ENCODE peak calls at places on chromosomes 4 and X, in seven cellular contexts. R, G, L, S, D, K and M are unnamed samples.
A peak's percentile ranks its signal among the peaks of the same experiment; 100 is the strongest.

GRCh38 chr4:10872833-10873517 is 188.4 kb upstream of the CLNK start:
- DNase-seq in R (no peak), G (no peak), L (no peak), S (no peak), D (no peak), K (no peak), M (no peak)

GRCh38 chr4:12689457-12689856 is 794.7 kb downstream of the RAB28 start:
- DNase-seq in R (no peak), G (no peak), L (no peak), S (no peak), D (no peak), K (no peak), M (no peak)

GRCh38 chrX:111009256-111009655 is 86.7 kb upstream of the PAK3 start:
- DNase-seq in R (no peak), G (no peak), L (no peak), S (no peak), D (no peak), K (no peak), M (no peak)

GRCh38 chr4:20462426-20463175 is 210.9 kb downstream of the SLIT2 start:
- DNase-seq in R (peak; percentile 20), G (no peak), L (no peak), S (no peak), D (no peak), K (no peak), M (no peak)

GRCh38 chr4:152606800-152607577 is 71.1 kb upstream of the FBXW7 start:
- DNase-seq in R (peak; percentile 18), G (no peak), L (peak; percentile 51), S (no peak), D (no peak), K (no peak), M (no peak)

GRCh38 chr4:16752150-16752549 is 146.3 kb downstream of the LDB2 start:
- DNase-seq in R (no peak), G (no peak), L (peak; percentile 17), S (no peak), D (no peak), K (no peak), M (no peak)

GRCh38 chr4:151962138-151962845 is 201.5 kb upstream of the GATB start:
- DNase-seq in R (no peak), G (no peak), L (no peak), S (no peak), D (no peak), K (no peak), M (no peak)

GRCh38 chr4:177728361-177729152 is 286.3 kb upstream of the AGA start:
- DNase-seq in R (no peak), G (no peak), L (peak; percentile 2), S (peak; percentile 75), D (no peak), K (no peak), M (no peak)

GRCh38 chr4:68630371-68630770 is 40.1 kb downstream of the UGT2B15 start:
- DNase-seq in R (no peak), G (no peak), L (no peak), S (no peak), D (no peak), K (no peak), M (no peak)

GRCh38 chr4:54402880-54403503 is 173.9 kb downstream of the PDGFRA start:
- DNase-seq in R (no peak), G (no peak), L (peak; percentile 62), S (no peak), D (no peak), K (no peak), M (no peak)

GRCh38 chr4:111501946-111502345 is 643.3 kb upstream of the FAM241A start:
- DNase-seq in R (no peak), G (no peak), L (no peak), S (no peak), D (no peak), K (no peak), M (no peak)

GRCh38 chrX:44071847-44072545 is 98.8 kb upstream of the NDP start:
- DNase-seq in R (no peak), G (no peak), L (no peak), S (peak; percentile 1), D (no peak), K (no peak), M (no peak)

GRCh38 chr4:163701915-163702314 is 207.4 kb downstream of the TMA16 start:
- DNase-seq in R (no peak), G (no peak), L (no peak), S (no peak), D (no peak), K (no peak), M (no peak)

GRCh38 chr4:126916626-126917140 is 716.1 kb upstream of the INTU start:
- DNase-seq in R (no peak), G (no peak), L (no peak), S (no peak), D (no peak), K (no peak), M (no peak)

GRCh38 chr4:12041828-12042227 is 613.1 kb upstream of the HS3ST1 start:
- DNase-seq in R (no peak), G (no peak), L (peak; percentile 57), S (no peak), D (no peak), K (peak; percentile 17), M (no peak)

GRCh38 chr4:4849524-4850193 is 9.8 kb upstream of the MSX1 start:
- DNase-seq in R (no peak), G (no peak), L (no peak), S (no peak), D (peak; percentile 28), K (no peak), M (no peak)
- H3K27me3 ChIP-seq in R (peaks cover 14% of the 10 kb centered on the region), G (peaks cover 26% of the 10 kb centered on the region), L (peaks cover 89% of the 10 kb centered on the region), S (peaks cover 3% of the 10 kb centered on the region), D (peaks cover 94% of the 10 kb centered on the region), K (peaks cover 99% of the 10 kb centered on the region), M (peaks cover 7% of the 10 kb centered on the region)

GRCh38 chr4:38668203-38668602 is 4.2 kb downstream of the KLF3 start:
- DNase-seq in R (no peak), G (no peak), L (no peak), S (no peak), D (no peak), K (no peak), M (no peak)

GRCh38 chr4:38667005-38667771 is 3.2 kb downstream of the KLF3 start:
- DNase-seq in R (peak; percentile 77), G (peak; percentile 94), L (peak; percentile 97), S (peak; percentile 73), D (peak; percentile 70), K (peak; percentile 83), M (peak; percentile 66)

GRCh38 chr4:38663801-38664703 is at the start of gene KLF3:
- DNase-seq in R (peak; percentile 94), G (peak; percentile 95), L (peak; percentile 72), S (peak; percentile 92), D (peak; percentile 97), K (peak; percentile 95), M (peak; percentile 97)

GRCh38 chr4:38664704-38665401 is 854 bp downstream of the KLF3 start:
- DNase-seq in R (peak; percentile 78), G (peak; percentile 62), L (peak; percentile 60), S (peak; percentile 47), D (peak; percentile 81), K (peak; percentile 78), M (peak; percentile 73)

DNA sequence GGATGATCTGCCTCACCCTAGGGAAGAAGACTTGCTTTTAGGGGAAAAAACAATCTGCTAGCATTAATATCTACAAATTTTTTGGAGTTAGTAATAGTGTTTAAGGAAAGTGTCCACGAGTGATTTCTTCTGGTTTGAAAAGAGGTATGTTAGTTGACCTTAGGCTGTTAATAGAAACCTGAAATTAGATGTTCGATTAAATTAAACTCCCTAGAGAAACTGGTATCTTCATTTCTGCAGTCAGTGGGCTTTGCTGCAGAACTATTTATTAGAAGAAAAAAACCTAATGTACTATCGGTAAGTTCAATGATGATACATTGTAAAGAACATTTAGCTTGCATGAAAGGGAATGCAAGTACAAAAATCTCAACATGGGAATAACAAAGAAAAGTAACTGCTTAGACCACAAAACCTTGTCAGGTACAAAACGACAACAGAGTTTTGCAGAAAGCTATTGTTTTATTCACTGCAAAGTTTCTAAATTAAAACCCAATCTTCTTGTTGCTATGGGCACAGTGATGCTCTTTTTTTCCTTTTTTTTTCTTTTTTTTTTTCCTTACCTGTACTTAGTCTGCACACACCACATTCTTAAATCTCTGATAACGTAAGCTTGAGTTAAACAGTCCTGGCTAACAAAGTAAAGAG is 2.0 kb downstream of the KLF3 start:
- DNase-seq in R (no peak), G (no peak), L (no peak), S (no peak), D (no peak), K (no peak), M (no peak)
- H3K27me3 ChIP-seq in R (no peaks in the 10 kb centered on the region), G (no peaks in the 10 kb centered on the region), L (peaks cover 31% of the 10 kb centered on the region), S (no peaks in the 10 kb centered on the region), D (no peaks in the 10 kb centered on the region), K (no peaks in the 10 kb centered on the region), M (no peaks in the 10 kb centered on the region)

DNA sequence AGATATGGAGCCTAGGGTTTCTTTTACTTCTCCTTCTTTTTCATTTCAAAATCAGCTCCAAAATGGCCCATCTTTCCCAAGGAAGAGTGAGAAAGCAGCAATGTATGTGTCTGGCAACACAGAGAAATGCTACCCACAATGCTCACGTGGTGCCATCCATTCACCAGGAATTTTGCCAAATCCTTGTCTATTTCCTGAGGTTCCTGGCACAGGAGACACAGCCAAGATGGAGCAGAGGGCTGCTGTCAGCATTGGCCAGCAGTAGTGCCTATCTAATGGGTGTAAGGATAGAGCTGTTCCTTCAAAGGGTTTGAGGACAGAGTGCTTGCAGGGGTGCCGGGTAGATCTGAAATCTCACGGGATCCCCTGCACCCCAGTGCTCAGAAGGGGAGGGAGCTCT is 231.4 kb downstream of the MAML3 start:
- DNase-seq in R (no peak), G (peak; percentile 45), L (no peak), S (no peak), D (no peak), K (no peak), M (no peak)
- H3K27me3 ChIP-seq in R (no peaks in the 10 kb centered on the region), G (no peaks in the 10 kb centered on the region), L (no peaks in the 10 kb centered on the region), S (no peaks in the 10 kb centered on the region), D (no peaks in the 10 kb centered on the region), K (no peaks in the 10 kb centered on the region), M (no peaks in the 10 kb centered on the region)

DNA sequence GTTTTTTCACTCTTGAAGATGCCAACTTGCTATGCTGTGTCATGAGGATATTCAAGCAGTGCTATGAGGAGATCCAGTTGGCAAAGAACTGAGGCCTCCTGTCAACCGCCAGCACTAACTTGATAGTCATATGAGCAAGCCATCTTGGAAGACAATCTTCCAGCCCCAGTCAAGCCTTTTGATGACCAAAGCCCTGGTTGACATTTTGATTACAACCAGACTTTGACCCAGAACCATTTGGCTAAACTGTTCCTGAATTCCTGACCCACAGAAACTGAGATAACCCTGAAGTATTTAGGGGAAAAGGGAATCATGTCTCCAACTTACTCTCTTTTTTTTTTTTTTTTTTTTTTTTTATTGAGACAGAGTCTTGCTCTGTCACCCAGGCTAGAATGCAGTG is 32.9 kb downstream of the UGDH start:
- DNase-seq in R (no peak), G (no peak), L (no peak), S (no peak), D (no peak), K (no peak), M (no peak)
- H3K27me3 ChIP-seq in R (no peaks in the 10 kb centered on the region), G (no peaks in the 10 kb centered on the region), L (no peaks in the 10 kb centered on the region), S (no peaks in the 10 kb centered on the region), D (no peaks in the 10 kb centered on the region), K (no peaks in the 10 kb centered on the region), M (no peaks in the 10 kb centered on the region)